ENCODE peak calls at places on chromosomes 6 and 20, in five cellular contexts. E is heart right ventricle, N is tibial nerve, T is endodermal cell, D is Karpas-422. L is an unnamed sample.

GRCh38 chr6:865846-866245 is 172.9 kb upstream of the EXOC2 start:
- DNase-seq in T (no peak), D (no peak), N (no peak), E (no peak), L (no peak)

GRCh38 chr6:130215526-130215925 is 7.2 kb downstream of the SAMD3 start:
- DNase-seq in T (peak; percentile 81), D (no peak), N (no peak), E (no peak), L (no peak)

GRCh38 chr6:117547688-117548621 is 54.4 kb downstream of the GOPC start:
- DNase-seq in D (no peak), T (peak; percentile 60), E (peak; percentile 71), N (peak; percentile 21), L (no peak)

GRCh38 chr6:119344306-119344705 is 5.3 kb downstream of the MAN1A1 start:
- DNase-seq in T (no peak), E (no peak), D (no peak), N (no peak), L (no peak)

GRCh38 chr6:116371384-116372209 is 850 bp downstream of the DSE start:
- DNase-seq in T (peak; percentile 92), D (no peak), E (peak; percentile 76), N (peak; percentile 40), L (peak; percentile 98)

GRCh38 chr6:105711216-105711615 is 308.3 kb upstream of the PREP start:
- DNase-seq in T (no peak), E (no peak), D (no peak), N (no peak), L (peak; percentile 53)

GRCh38 chr20:49039854-49040253 is 6.3 kb upstream of the CSE1L start:
- DNase-seq in N (no peak), E (no peak), D (no peak), T (peak; percentile 28), L (no peak)

GRCh38 chr6:93017213-93017612 is 402.1 kb downstream of the EPHA7 start:
- DNase-seq in T (peak; percentile 77), D (no peak), E (no peak), N (no peak), L (no peak)

GRCh38 chr20:46277602-46278001 is 30.7 kb downstream of the CDH22 start:
- DNase-seq in E (no peak), N (no peak), T (no peak), D (no peak), L (no peak)

GRCh38 chr6:9464583-9464982 is 950.3 kb downstream of the TFAP2A start:
- DNase-seq in E (no peak), T (no peak), N (no peak), D (no peak), L (no peak)

GRCh38 chr20:22925613-22925983 is 109.5 kb upstream of the SSTR4 start:
- DNase-seq in D (no peak), E (no peak), N (no peak), T (no peak), L (peak; percentile 52)

GRCh38 chr6:125191916-125192609 is 38.5 kb downstream of the TPD52L1 start:
- DNase-seq in E (peak; percentile 36), N (peak; percentile 19), D (peak; percentile 86), T (peak; percentile 89), L (peak; percentile 84)

GRCh38 chr20:44215125-44215524 is 4.6 kb upstream of the OSER1 start:
- DNase-seq in D (peak; percentile 87), N (no peak), T (peak; percentile 92), E (peak; percentile 60), L (peak; percentile 85)

GRCh38 chr6:117188627-117189201 is 76.6 kb upstream of the VGLL2 start:
- DNase-seq in T (no peak), D (peak; percentile 66), E (no peak), N (no peak), L (peak; percentile 34)

GRCh38 chr6:154156135-154156948 is 117.3 kb downstream of the OPRM1 start:
- DNase-seq in T (peak; percentile 87), D (peak; percentile 66), E (peak; percentile 23), N (no peak), L (peak; percentile 53)

GRCh38 chr6:6737666-6738065 is 149.1 kb downstream of the LY86 start:
- DNase-seq in T (no peak), N (no peak), D (no peak), E (no peak), L (no peak)

GRCh38 chr20:63934271-63935068 is 21.7 kb downstream of the UCKL1 start:
- DNase-seq in T (peak; percentile 84), D (no peak), E (no peak), N (no peak), L (no peak)

GRCh38 chr6:17472653-17473183 is 79.3 kb downstream of the CAP2 start:
- DNase-seq in E (no peak), D (no peak), N (no peak), T (peak; percentile 54), L (peak; percentile 49)

GRCh38 chr20:61958773-61959172 is 106.9 kb downstream of the TAF4 start:
- DNase-seq in E (no peak), T (no peak), D (no peak), N (no peak), L (no peak)

GRCh38 chr20:24866008-24866407 is 83.1 kb upstream of the CST7 start:
- DNase-seq in D (no peak), E (no peak), N (no peak), T (no peak), L (no peak)

GRCh38 chr6:152117156-152118129 is 310.0 kb downstream of the ESR1 start:
- DNase-seq in N (no peak), T (no peak), D (no peak), E (no peak), L (no peak)

GRCh38 chr20:4763261-4763660 is 41.6 kb downstream of the PRND start:
- DNase-seq in T (no peak), E (no peak), D (no peak), N (no peak), L (no peak)

GRCh38 chr6:170583736-170584180 is 679 bp downstream of the PDCD2 start:
- DNase-seq in N (no peak), D (no peak), E (no peak), T (no peak), L (peak; percentile 56)

GRCh38 chr20:1831606-1832005 is 63.6 kb upstream of the SIRPA start:
- DNase-seq in N (no peak), E (no peak), T (no peak), D (peak; percentile 55), L (no peak)

GRCh38 chr6:36116066-36116465 is 14.2 kb upstream of the MAPK13 start:
- DNase-seq in E (no peak), T (no peak), N (no peak), D (no peak), L (no peak)

GRCh38 chr6:36116943-36117342 is 13.4 kb upstream of the MAPK13 start:
- DNase-seq in E (no peak), T (no peak), N (no peak), D (no peak), L (no peak)

GRCh38 chr6:36117639-36118549 is 12.4 kb upstream of the MAPK13 start:
- DNase-seq in T (no peak), D (no peak), E (no peak), N (no peak), L (no peak)

GRCh38 chr6:36115412-36115811 is 14.9 kb upstream of the MAPK13 start:
- DNase-seq in E (no peak), N (no peak), T (no peak), D (no peak), L (no peak)

GRCh38 chr6:36116480-36116879 is 13.8 kb upstream of the MAPK13 start:
- DNase-seq in E (no peak), D (no peak), T (no peak), N (no peak), L (no peak)
- H3K4me1 ChIP-seq in E (peaks cover 79% of the 10 kb centered on the region), D (peaks cover 71% of the 10 kb centered on the region), T (no peaks in the 10 kb centered on the region), N (no peaks in the 10 kb centered on the region), L (peaks cover 7% of the 10 kb centered on the region)

DNA sequence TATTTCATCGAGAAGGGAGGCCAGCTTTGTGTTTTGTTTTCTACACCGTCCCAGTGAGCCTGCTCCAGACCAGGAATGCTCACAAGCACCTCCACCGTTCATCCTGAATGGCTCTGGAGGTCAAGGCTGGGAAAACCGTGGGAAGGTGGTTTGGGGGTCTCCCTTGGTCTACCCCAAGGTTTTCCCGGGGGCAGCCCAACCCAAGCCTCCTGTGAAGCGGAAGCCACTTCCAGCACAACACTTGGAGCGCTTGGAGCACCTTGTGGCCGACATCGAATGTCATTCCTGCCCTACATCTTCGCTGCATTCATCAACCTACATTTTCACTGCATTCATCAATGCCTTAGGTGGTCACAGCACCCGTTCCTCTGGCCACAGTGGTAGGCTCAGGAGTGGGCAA is 255.6 kb upstream of the PMEPA1 start:
- DNase-seq in T (no peak), D (no peak), N (no peak), E (no peak), L (no peak)
- H3K4me1 ChIP-seq in T (no peaks in the 10 kb centered on the region), D (no peaks in the 10 kb centered on the region), N (no peaks in the 10 kb centered on the region), E (peaks cover 5% of the 10 kb centered on the region), L (peaks cover 7% of the 10 kb centered on the region)

DNA sequence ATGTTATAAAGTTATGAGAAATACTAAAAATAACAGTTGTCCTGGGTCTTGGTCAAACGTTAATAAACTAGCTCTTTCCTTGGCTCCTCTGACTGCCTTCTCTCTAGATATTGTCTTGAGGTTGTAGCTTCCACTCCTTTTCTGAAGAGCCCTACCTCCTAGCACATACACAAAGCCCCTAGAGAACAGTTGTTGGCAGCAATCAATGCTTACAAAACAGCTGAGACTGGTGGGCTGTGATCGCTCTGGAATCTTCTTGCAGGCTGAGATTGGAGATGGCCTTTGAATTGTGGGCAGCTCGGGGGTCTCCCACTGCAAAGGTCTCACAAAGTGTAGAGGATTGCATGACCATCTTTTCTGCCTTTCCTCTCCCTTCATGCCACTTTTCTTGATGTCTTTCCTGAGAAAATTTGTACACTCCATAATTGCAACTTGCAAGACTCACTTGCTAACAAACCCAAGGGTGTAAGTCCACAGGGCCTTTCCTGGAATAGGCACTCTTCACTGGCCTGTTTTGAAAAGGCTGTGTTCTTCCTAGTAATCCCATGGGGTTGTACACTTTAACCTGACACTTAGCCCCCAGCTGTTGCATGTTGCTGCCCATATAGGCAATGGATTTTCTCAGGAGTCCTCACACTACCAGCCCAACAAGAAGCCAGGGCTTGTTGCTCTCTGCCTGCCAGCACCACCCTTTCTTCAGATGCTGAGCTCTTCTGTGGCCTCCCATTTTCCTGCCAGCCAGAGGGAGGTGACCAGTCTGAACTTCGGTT is 99.9 kb downstream of the TCP11 start:
- DNase-seq in D (no peak), E (no peak), N (no peak), T (no peak), L (no peak)
- H3K4me1 ChIP-seq in D (peaks cover 11% of the 10 kb centered on the region), E (peaks cover 66% of the 10 kb centered on the region), N (peaks cover 8% of the 10 kb centered on the region), T (peaks cover 4% of the 10 kb centered on the region), L (peaks cover 21% of the 10 kb centered on the region)

GRCh38 chr6:30097902-30098606 is 14.8 kb downstream of the TRIM31 start:
- DNase-seq in N (no peak), D (peak; percentile 50), E (no peak), T (no peak), L (no peak)

GRCh38 chr6:30100154-30100553 is 12.7 kb downstream of the TRIM31 start:
- DNase-seq in E (no peak), T (no peak), N (no peak), D (no peak), L (no peak)

GRCh38 chr6:30092852-30093543 is 17.4 kb upstream of the RNF39 start:
- DNase-seq in D (no peak), E (no peak), N (no peak), T (no peak), L (no peak)

GRCh38 chr6:30093951-30094350 is 18.4 kb upstream of the RNF39 start:
- DNase-seq in D (no peak), E (no peak), N (no peak), T (no peak), L (no peak)

DNA sequence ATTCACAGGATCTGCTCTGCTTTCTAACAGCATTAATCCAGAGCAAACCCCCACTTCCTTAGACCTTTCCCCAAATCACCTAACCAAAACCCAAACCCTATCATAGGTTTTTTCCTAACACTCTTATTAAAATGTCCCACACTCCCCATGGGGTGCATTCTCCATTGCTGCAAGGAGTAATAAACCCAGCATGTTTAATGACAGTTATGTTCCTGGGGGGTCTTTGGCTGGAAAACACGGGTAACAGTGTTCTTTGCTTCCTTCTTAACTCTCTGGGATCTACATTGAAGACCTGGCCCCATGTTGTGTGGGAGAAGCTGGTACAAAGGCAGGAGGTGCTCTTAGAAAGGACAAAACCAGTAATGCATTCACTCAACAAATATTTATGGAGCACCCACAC is 16.1 kb downstream of the TRIM31 start:
- DNase-seq in N (no peak), T (no peak), E (no peak), D (no peak), L (no peak)
- H3K4me1 ChIP-seq in N (no peaks in the 10 kb centered on the region), T (no peaks in the 10 kb centered on the region), E (peaks cover 22% of the 10 kb centered on the region), D (peaks cover 18% of the 10 kb centered on the region), L (peaks cover 10% of the 10 kb centered on the region)